ENCODE peak calls at places on chromosomes 5 and 9, in four cellular contexts. P, H, T and J are unnamed samples.

GRCh38 chr5:45507174-45507573 is 189.0 kb downstream of the HCN1 start:
- DNase-seq in P (no peak), H (peak; percentile 82), T (no peak), J (no peak)

GRCh38 chr9:87513171-87513570 is 15.5 kb downstream of the DAPK1 start:
- DNase-seq in P (no peak), H (no peak), T (no peak), J (no peak)

GRCh38 chr5:171115519-171115918 is 193.5 kb upstream of the TLX3 start:
- DNase-seq in P (no peak), H (no peak), T (no peak), J (no peak)

GRCh38 chr9:130766031-130766903 is 68.8 kb upstream of the ABL1 start:
- DNase-seq in P (no peak), H (no peak), T (no peak), J (peak; percentile 74)

GRCh38 chr5:60260658-60261057 is 367.1 kb upstream of the PDE4D start:
- DNase-seq in P (no peak), H (no peak), T (no peak), J (no peak)

GRCh38 chr9:78163834-78164233 is 72.0 kb upstream of the CEP78 start:
- DNase-seq in P (no peak), H (no peak), T (no peak), J (no peak)

GRCh38 chr9:99341686-99342085 is 119.6 kb downstream of the SEC61B start:
- DNase-seq in P (no peak), H (no peak), T (no peak), J (no peak)

GRCh38 chr9:82934949-82935348 is 128.0 kb downstream of the RASEF start:
- DNase-seq in P (no peak), H (no peak), T (no peak), J (no peak)

GRCh38 chr5:84603557-84604185 is 219.0 kb upstream of the EDIL3 start:
- DNase-seq in P (no peak), H (no peak), T (no peak), J (peak; percentile 30)

GRCh38 chr9:114621975-114622609 is 11.0 kb downstream of the TMEM268 start:
- DNase-seq in P (no peak), H (no peak), T (no peak), J (no peak)

GRCh38 chr5:143248822-143249579 is 154.5 kb downstream of the NR3C1 start:
- DNase-seq in P (no peak), H (no peak), T (no peak), J (no peak)

GRCh38 chr5:16992444-16992843 is 56.4 kb upstream of the MYO10 start:
- DNase-seq in P (no peak), H (no peak), T (no peak), J (no peak)

GRCh38 chr5:67010684-67011409 is 185.8 kb downstream of the CD180 start:
- DNase-seq in P (no peak), H (no peak), T (peak; percentile 26), J (peak; percentile 65)

GRCh38 chr5:168472329-168472728 is 13.9 kb upstream of the RARS1 start:
- DNase-seq in P (no peak), H (no peak), T (no peak), J (no peak)

GRCh38 chr5:13976867-13977479 is 32.5 kb upstream of the DNAH5 start:
- DNase-seq in P (peak; percentile 17), H (peak; percentile 14), T (no peak), J (no peak)

GRCh38 chr5:173463207-173463606 is 135.0 kb upstream of the STC2 start:
- DNase-seq in P (no peak), H (no peak), T (no peak), J (no peak)

GRCh38 chr5:169584998-169585451 is 1.5 kb downstream of the SPDL1 start:
- DNase-seq in P (no peak), H (no peak), T (no peak), J (no peak)

GRCh38 chr5:148374693-148375360 is 8.9 kb upstream of the FBXO38 start:
- DNase-seq in P (peak; percentile 20), H (no peak), T (no peak), J (no peak)

GRCh38 chr5:82641362-82641988 is 363.3 kb upstream of the RPS23 start:
- DNase-seq in P (peak; percentile 5), H (peak; percentile 18), T (no peak), J (peak; percentile 51)

GRCh38 chr9:18580146-18580545 is 106.2 kb downstream of the ADAMTSL1 start:
- DNase-seq in P (no peak), H (no peak), T (no peak), J (no peak)

GRCh38 chr5:138603521-138603920 is 28.3 kb upstream of the HSPA9 start:
- DNase-seq in P (no peak), H (no peak), T (peak; percentile 11), J (no peak)